ENCODE peak calls at places on chromosome 18, in five cellular contexts. One of them, this sample, is unnamed.

GRCh38 chr18:79372461-79372860 is 23.3 kb upstream of the NFATC1 start:
- DNase-seq in HCT116: no peak
- DNase-seq in lower leg skin: no peak
- DNase-seq in colonic mucosa: no peak
- DNase-seq in RWPE1: no peak
- DNase-seq in this sample: no peak

GRCh38 chr18:57352761-57353136 is 392 bp downstream of the ST8SIA3 start:
- DNase-seq in HCT116: no peak
- DNase-seq in lower leg skin: no peak
- DNase-seq in colonic mucosa: no peak
- DNase-seq in RWPE1: no peak
- DNase-seq in this sample: no peak

GRCh38 chr18:63683152-63683551 is 19.6 kb upstream of the SERPINB11 start:
- DNase-seq in HCT116: no peak
- DNase-seq in lower leg skin: no peak
- DNase-seq in colonic mucosa: no peak
- DNase-seq in RWPE1: peak; percentile 89
- DNase-seq in this sample: peak; percentile 95

GRCh38 chr18:23235860-23236259 is 100.6 kb downstream of the CABLES1 start:
- DNase-seq in HCT116: no peak
- DNase-seq in lower leg skin: no peak
- DNase-seq in colonic mucosa: no peak
- DNase-seq in RWPE1: no peak
- DNase-seq in this sample: no peak

GRCh38 chr18:76265375-76266225 is 229.4 kb downstream of the ZNF516 start:
- DNase-seq in HCT116: no peak
- DNase-seq in lower leg skin: peak; percentile 36
- DNase-seq in colonic mucosa: no peak
- DNase-seq in RWPE1: no peak
- DNase-seq in this sample: no peak

GRCh38 chr18:48607049-48607984 is 68.5 kb downstream of the CTIF start:
- DNase-seq in HCT116: no peak
- DNase-seq in lower leg skin: no peak
- DNase-seq in colonic mucosa: no peak
- DNase-seq in RWPE1: no peak
- DNase-seq in this sample: peak; percentile 43

GRCh38 chr18:22637787-22638186 is 220.1 kb upstream of the CTAGE1 start:
- DNase-seq in HCT116: peak; percentile 34
- DNase-seq in lower leg skin: no peak
- DNase-seq in colonic mucosa: no peak
- DNase-seq in RWPE1: peak; percentile 8
- DNase-seq in this sample: peak; percentile 76

GRCh38 chr18:21459706-21460286 is 140.7 kb downstream of the ESCO1 start:
- DNase-seq in HCT116: no peak
- DNase-seq in lower leg skin: no peak
- DNase-seq in colonic mucosa: no peak
- DNase-seq in RWPE1: no peak
- DNase-seq in this sample: no peak

GRCh38 chr18:12701161-12701560 is 1.4 kb downstream of the CEP76 start:
- DNase-seq in HCT116: no peak
- DNase-seq in lower leg skin: no peak
- DNase-seq in colonic mucosa: no peak
- DNase-seq in RWPE1: no peak
- DNase-seq in this sample: no peak

GRCh38 chr18:22668496-22668895 is 250.8 kb upstream of the CTAGE1 start:
- DNase-seq in HCT116: no peak
- DNase-seq in lower leg skin: no peak
- DNase-seq in colonic mucosa: no peak
- DNase-seq in RWPE1: no peak
- DNase-seq in this sample: no peak

GRCh38 chr18:22230403-22231042 is 61.1 kb downstream of the GATA6 start:
- DNase-seq in HCT116: no peak
- DNase-seq in lower leg skin: no peak
- DNase-seq in colonic mucosa: no peak
- DNase-seq in RWPE1: peak; percentile 30
- DNase-seq in this sample: peak; percentile 34

GRCh38 chr18:48996901-48997463 is 46.2 kb upstream of the SMAD7 start:
- DNase-seq in HCT116: peak; percentile 58
- DNase-seq in lower leg skin: no peak
- DNase-seq in colonic mucosa: no peak
- DNase-seq in RWPE1: no peak
- DNase-seq in this sample: peak; percentile 73

DNA sequence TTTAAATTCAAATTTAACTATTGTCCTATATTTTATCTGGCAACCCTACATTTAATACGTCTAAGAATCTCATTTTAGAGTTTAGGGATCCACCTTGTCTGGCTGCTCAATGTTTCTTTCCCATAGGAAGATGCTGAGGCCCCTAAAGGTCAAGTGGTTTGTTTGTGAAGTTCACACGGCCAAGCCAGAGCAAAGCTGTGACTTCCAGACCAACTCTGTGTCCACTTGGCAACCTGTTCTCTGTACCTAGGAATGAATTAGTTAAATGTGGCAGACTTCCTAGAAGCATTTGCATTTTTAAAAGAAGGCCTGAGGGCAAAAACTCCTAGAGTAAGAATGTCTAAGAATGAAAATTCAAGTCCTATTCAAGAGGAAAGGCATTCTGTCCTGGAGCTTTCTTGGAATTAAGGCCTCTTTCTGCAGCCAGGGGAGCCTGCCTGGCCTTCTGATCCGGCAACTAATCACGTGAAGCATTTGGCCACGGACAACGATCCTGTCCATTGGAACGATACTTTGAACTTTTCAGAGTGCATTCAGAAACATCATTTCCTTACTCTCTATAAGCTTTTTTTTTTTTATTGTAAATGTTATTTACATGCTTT is 155.0 kb downstream of the SETBP1 start:
- DNase-seq in HCT116: no peak
- DNase-seq in lower leg skin: no peak
- DNase-seq in colonic mucosa: no peak
- DNase-seq in RWPE1: no peak
- DNase-seq in this sample: no peak
- TF ChIP-seq CTCF in HCT116: no peak
- TF ChIP-seq CTCF in lower leg skin: no peak
- TF ChIP-seq CTCF in colonic mucosa: no peak
- TF ChIP-seq CTCF in RWPE1: no peak
- TF ChIP-seq CTCF in this sample: no peak

GRCh38 chr18:59783138-59783537 is 85.9 kb upstream of the CCBE1 start:
- DNase-seq in HCT116: peak; percentile 85
- DNase-seq in lower leg skin: peak; percentile 34
- DNase-seq in colonic mucosa: no peak
- DNase-seq in RWPE1: no peak
- DNase-seq in this sample: peak; percentile 70
- TF ChIP-seq CTCF in HCT116: peak; percentile 78
- TF ChIP-seq CTCF in lower leg skin: no peak
- TF ChIP-seq CTCF in colonic mucosa: no peak
- TF ChIP-seq CTCF in RWPE1: peak; percentile 60
- TF ChIP-seq CTCF in this sample: peak; percentile 51

GRCh38 chr18:40630496-40630895 is 1324.5 kb upstream of the PIK3C3 start:
- DNase-seq in HCT116: no peak
- DNase-seq in lower leg skin: no peak
- DNase-seq in colonic mucosa: no peak
- DNase-seq in RWPE1: no peak
- DNase-seq in this sample: no peak
- TF ChIP-seq CTCF in HCT116: no peak
- TF ChIP-seq CTCF in lower leg skin: no peak
- TF ChIP-seq CTCF in colonic mucosa: no peak
- TF ChIP-seq CTCF in RWPE1: no peak
- TF ChIP-seq CTCF in this sample: no peak

GRCh38 chr18:59149416-59149815 is 9.7 kb downstream of the SEC11C start:
- DNase-seq in HCT116: no peak
- DNase-seq in lower leg skin: no peak
- DNase-seq in colonic mucosa: no peak
- DNase-seq in RWPE1: no peak
- DNase-seq in this sample: no peak

GRCh38 chr18:59149007-59149406 is 9.3 kb downstream of the SEC11C start:
- DNase-seq in HCT116: no peak
- DNase-seq in lower leg skin: no peak
- DNase-seq in colonic mucosa: no peak
- DNase-seq in RWPE1: no peak
- DNase-seq in this sample: no peak

GRCh38 chr18:59155140-59155539 is 15.5 kb downstream of the SEC11C start:
- DNase-seq in HCT116: no peak
- DNase-seq in lower leg skin: no peak
- DNase-seq in colonic mucosa: no peak
- DNase-seq in RWPE1: no peak
- DNase-seq in this sample: no peak

GRCh38 chr18:59148192-59148591 is 8.5 kb downstream of the SEC11C start:
- DNase-seq in HCT116: no peak
- DNase-seq in lower leg skin: no peak
- DNase-seq in colonic mucosa: no peak
- DNase-seq in RWPE1: no peak
- DNase-seq in this sample: no peak

GRCh38 chr18:59150236-59150635 is 10.6 kb downstream of the SEC11C start:
- DNase-seq in HCT116: no peak
- DNase-seq in lower leg skin: no peak
- DNase-seq in colonic mucosa: no peak
- DNase-seq in RWPE1: no peak
- DNase-seq in this sample: no peak
- TF ChIP-seq CTCF in HCT116: no peak
- TF ChIP-seq CTCF in lower leg skin: no peak
- TF ChIP-seq CTCF in colonic mucosa: no peak
- TF ChIP-seq CTCF in RWPE1: no peak
- TF ChIP-seq CTCF in this sample: no peak

GRCh38 chr18:24402209-24402785 is 4.7 kb upstream of the OSBPL1A start:
- DNase-seq in HCT116: no peak
- DNase-seq in lower leg skin: no peak
- DNase-seq in colonic mucosa: no peak
- DNase-seq in RWPE1: no peak
- DNase-seq in this sample: no peak
- TF ChIP-seq CTCF in HCT116: peak; percentile 33
- TF ChIP-seq CTCF in lower leg skin: no peak
- TF ChIP-seq CTCF in colonic mucosa: no peak
- TF ChIP-seq CTCF in RWPE1: no peak
- TF ChIP-seq CTCF in this sample: no peak

DNA sequence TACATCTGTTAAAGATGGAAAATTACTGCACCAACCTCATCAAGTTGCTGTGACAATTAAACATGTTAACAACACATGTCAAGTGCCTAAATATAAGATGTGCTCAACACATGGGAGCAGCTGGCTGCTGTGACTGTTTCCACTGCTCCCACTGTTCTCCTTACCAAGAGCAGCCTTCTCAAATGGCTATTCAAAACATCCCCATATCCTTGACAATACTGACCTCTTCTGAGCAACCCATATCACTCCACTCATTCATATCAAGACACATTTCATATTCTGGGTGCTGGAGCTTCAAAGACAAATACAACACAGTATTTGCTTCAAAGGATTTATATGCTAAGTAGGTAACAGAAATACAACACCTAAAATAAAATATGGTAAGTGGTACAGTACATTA is 60.3 kb downstream of the PIAS2 start:
- DNase-seq in HCT116: peak; percentile 6
- DNase-seq in lower leg skin: no peak
- DNase-seq in colonic mucosa: no peak
- DNase-seq in RWPE1: no peak
- DNase-seq in this sample: no peak
- TF ChIP-seq CTCF in HCT116: no peak
- TF ChIP-seq CTCF in lower leg skin: no peak
- TF ChIP-seq CTCF in colonic mucosa: no peak
- TF ChIP-seq CTCF in RWPE1: no peak
- TF ChIP-seq CTCF in this sample: no peak

GRCh38 chr18:10519366-10519765 is 6.5 kb upstream of the NAPG start:
- DNase-seq in HCT116: no peak
- DNase-seq in lower leg skin: no peak
- DNase-seq in colonic mucosa: no peak
- DNase-seq in RWPE1: no peak
- DNase-seq in this sample: no peak

GRCh38 chr18:10519999-10520935 is 5.6 kb upstream of the NAPG start:
- DNase-seq in HCT116: peak; percentile 73
- DNase-seq in lower leg skin: peak; percentile 91
- DNase-seq in colonic mucosa: peak; percentile 81
- DNase-seq in RWPE1: peak; percentile 76
- DNase-seq in this sample: peak; percentile 90

GRCh38 chr18:10516078-10516477 is 9.7 kb upstream of the NAPG start:
- DNase-seq in HCT116: no peak
- DNase-seq in lower leg skin: no peak
- DNase-seq in colonic mucosa: no peak
- DNase-seq in RWPE1: no peak
- DNase-seq in this sample: no peak

GRCh38 chr18:10515456-10515855 is 10.4 kb upstream of the NAPG start:
- DNase-seq in HCT116: no peak
- DNase-seq in lower leg skin: peak; percentile 40
- DNase-seq in colonic mucosa: no peak
- DNase-seq in RWPE1: no peak
- DNase-seq in this sample: no peak

GRCh38 chr18:10518595-10519273 is 7.1 kb upstream of the NAPG start:
- DNase-seq in HCT116: no peak
- DNase-seq in lower leg skin: peak; percentile 48
- DNase-seq in colonic mucosa: peak; percentile 33
- DNase-seq in RWPE1: no peak
- DNase-seq in this sample: no peak
- TF ChIP-seq CTCF in HCT116: no peak
- TF ChIP-seq CTCF in lower leg skin: no peak
- TF ChIP-seq CTCF in colonic mucosa: no peak
- TF ChIP-seq CTCF in RWPE1: no peak
- TF ChIP-seq CTCF in this sample: no peak

GRCh38 chr18:26309283-26309682 is 83.0 kb downstream of the TAF4B start:
- DNase-seq in HCT116: no peak
- DNase-seq in lower leg skin: no peak
- DNase-seq in colonic mucosa: no peak
- DNase-seq in RWPE1: peak; percentile 28
- DNase-seq in this sample: peak; percentile 53

GRCh38 chr18:26312196-26312595 is 86.0 kb downstream of the TAF4B start:
- DNase-seq in HCT116: no peak
- DNase-seq in lower leg skin: no peak
- DNase-seq in colonic mucosa: no peak
- DNase-seq in RWPE1: no peak
- DNase-seq in this sample: no peak

GRCh38 chr18:26301681-26302080 is 75.4 kb downstream of the TAF4B start:
- DNase-seq in HCT116: no peak
- DNase-seq in lower leg skin: no peak
- DNase-seq in colonic mucosa: no peak
- DNase-seq in RWPE1: no peak
- DNase-seq in this sample: peak; percentile 42

GRCh38 chr18:26304511-26304910 is 78.3 kb downstream of the TAF4B start:
- DNase-seq in HCT116: no peak
- DNase-seq in lower leg skin: no peak
- DNase-seq in colonic mucosa: no peak
- DNase-seq in RWPE1: no peak
- DNase-seq in this sample: no peak

GRCh38 chr18:26307161-26307773 is 81.0 kb downstream of the TAF4B start:
- DNase-seq in HCT116: peak; percentile 15
- DNase-seq in lower leg skin: no peak
- DNase-seq in colonic mucosa: peak; percentile 22
- DNase-seq in RWPE1: peak; percentile 33
- DNase-seq in this sample: peak; percentile 65
- TF ChIP-seq CTCF in HCT116: peak; percentile 62
- TF ChIP-seq CTCF in lower leg skin: no peak
- TF ChIP-seq CTCF in colonic mucosa: peak; percentile 52
- TF ChIP-seq CTCF in RWPE1: peak; percentile 83
- TF ChIP-seq CTCF in this sample: peak; percentile 59